ENCODE peak calls at places on chromosome 16, in seven cellular contexts. One of them, this sample, is unnamed.

GRCh38 chr16:79767597-79768280 is 167.2 kb upstream of the MAF start:
- DNase-seq in neural progenitor cell: peak; percentile 78
- DNase-seq in right atrium auricular region: no peak
- DNase-seq in A549: no peak
- DNase-seq in naive thymus-derived CD4-positive, alpha-beta T cell: no peak
- DNase-seq in body of pancreas: peak; percentile 24
- DNase-seq in HCT116: no peak
- DNase-seq in this sample: no peak

GRCh38 chr16:88649924-88650748 is 717 bp downstream of the CYBA start:
- DNase-seq in neural progenitor cell: peak; percentile 71
- DNase-seq in right atrium auricular region: peak; percentile 73
- DNase-seq in A549: no peak
- DNase-seq in naive thymus-derived CD4-positive, alpha-beta T cell: peak; percentile 47
- DNase-seq in body of pancreas: peak; percentile 47
- DNase-seq in HCT116: no peak
- DNase-seq in this sample: no peak

GRCh38 chr16:30052671-30053372 is 12.7 kb upstream of the ALDOA start:
- DNase-seq in neural progenitor cell: peak; percentile 95
- DNase-seq in right atrium auricular region: peak; percentile 95
- DNase-seq in A549: peak; percentile 94
- DNase-seq in naive thymus-derived CD4-positive, alpha-beta T cell: peak; percentile 80
- DNase-seq in body of pancreas: peak; percentile 95
- DNase-seq in HCT116: peak; percentile 85
- DNase-seq in this sample: peak; percentile 94

GRCh38 chr16:58636474-58636873 is 6.8 kb upstream of the CNOT1 start:
- DNase-seq in neural progenitor cell: no peak
- DNase-seq in right atrium auricular region: no peak
- DNase-seq in A549: no peak
- DNase-seq in naive thymus-derived CD4-positive, alpha-beta T cell: no peak
- DNase-seq in body of pancreas: no peak
- DNase-seq in HCT116: no peak
- DNase-seq in this sample: no peak

GRCh38 chr16:61926766-61927165 is 109.5 kb downstream of the CDH8 start:
- DNase-seq in neural progenitor cell: no peak
- DNase-seq in right atrium auricular region: no peak
- DNase-seq in A549: no peak
- DNase-seq in naive thymus-derived CD4-positive, alpha-beta T cell: no peak
- DNase-seq in body of pancreas: no peak
- DNase-seq in HCT116: no peak
- DNase-seq in this sample: no peak

GRCh38 chr16:1333149-1333812 is at the start of gene BAIAP3:
- DNase-seq in neural progenitor cell: peak; percentile 77
- DNase-seq in right atrium auricular region: no peak
- DNase-seq in A549: peak; percentile 46
- DNase-seq in naive thymus-derived CD4-positive, alpha-beta T cell: no peak
- DNase-seq in body of pancreas: peak; percentile 43
- DNase-seq in HCT116: no peak
- DNase-seq in this sample: no peak

GRCh38 chr16:88558457-88559442 is 11.5 kb upstream of the ZC3H18 start:
- DNase-seq in neural progenitor cell: peak; percentile 64
- DNase-seq in right atrium auricular region: peak; percentile 68
- DNase-seq in A549: peak; percentile 69
- DNase-seq in naive thymus-derived CD4-positive, alpha-beta T cell: no peak
- DNase-seq in body of pancreas: peak; percentile 89
- DNase-seq in HCT116: peak; percentile 64
- DNase-seq in this sample: no peak

GRCh38 chr16:68085259-68086071 is at the start of gene NFATC3:
- DNase-seq in neural progenitor cell: peak; percentile 99
- DNase-seq in right atrium auricular region: peak; percentile 99
- DNase-seq in A549: peak; percentile 34
- DNase-seq in naive thymus-derived CD4-positive, alpha-beta T cell: peak; percentile 97
- DNase-seq in body of pancreas: peak; percentile 99
- DNase-seq in HCT116: peak; percentile 86
- DNase-seq in this sample: no peak

GRCh38 chr16:67026570-67026969 is 2.4 kb upstream of the CBFB start:
- DNase-seq in neural progenitor cell: no peak
- DNase-seq in right atrium auricular region: peak; percentile 38
- DNase-seq in A549: no peak
- DNase-seq in naive thymus-derived CD4-positive, alpha-beta T cell: no peak
- DNase-seq in body of pancreas: no peak
- DNase-seq in HCT116: no peak
- DNase-seq in this sample: peak; percentile 52

GRCh38 chr16:1959269-1960039 is at the start of gene NDUFB10:
- DNase-seq in neural progenitor cell: peak; percentile 96
- DNase-seq in right atrium auricular region: peak; percentile 94
- DNase-seq in A549: peak; percentile 76
- DNase-seq in naive thymus-derived CD4-positive, alpha-beta T cell: peak; percentile 89
- DNase-seq in body of pancreas: peak; percentile 95
- DNase-seq in HCT116: peak; percentile 85
- DNase-seq in this sample: peak; percentile 91

GRCh38 chr16:50096791-50097190 is 31.0 kb downstream of the HEATR3 start:
- DNase-seq in neural progenitor cell: no peak
- DNase-seq in right atrium auricular region: no peak
- DNase-seq in A549: no peak
- DNase-seq in naive thymus-derived CD4-positive, alpha-beta T cell: no peak
- DNase-seq in body of pancreas: no peak
- DNase-seq in HCT116: no peak
- DNase-seq in this sample: no peak

GRCh38 chr16:50088302-50088701 is 22.5 kb downstream of the HEATR3 start:
- DNase-seq in neural progenitor cell: no peak
- DNase-seq in right atrium auricular region: no peak
- DNase-seq in A549: no peak
- DNase-seq in naive thymus-derived CD4-positive, alpha-beta T cell: no peak
- DNase-seq in body of pancreas: no peak
- DNase-seq in HCT116: no peak
- DNase-seq in this sample: no peak

DNA sequence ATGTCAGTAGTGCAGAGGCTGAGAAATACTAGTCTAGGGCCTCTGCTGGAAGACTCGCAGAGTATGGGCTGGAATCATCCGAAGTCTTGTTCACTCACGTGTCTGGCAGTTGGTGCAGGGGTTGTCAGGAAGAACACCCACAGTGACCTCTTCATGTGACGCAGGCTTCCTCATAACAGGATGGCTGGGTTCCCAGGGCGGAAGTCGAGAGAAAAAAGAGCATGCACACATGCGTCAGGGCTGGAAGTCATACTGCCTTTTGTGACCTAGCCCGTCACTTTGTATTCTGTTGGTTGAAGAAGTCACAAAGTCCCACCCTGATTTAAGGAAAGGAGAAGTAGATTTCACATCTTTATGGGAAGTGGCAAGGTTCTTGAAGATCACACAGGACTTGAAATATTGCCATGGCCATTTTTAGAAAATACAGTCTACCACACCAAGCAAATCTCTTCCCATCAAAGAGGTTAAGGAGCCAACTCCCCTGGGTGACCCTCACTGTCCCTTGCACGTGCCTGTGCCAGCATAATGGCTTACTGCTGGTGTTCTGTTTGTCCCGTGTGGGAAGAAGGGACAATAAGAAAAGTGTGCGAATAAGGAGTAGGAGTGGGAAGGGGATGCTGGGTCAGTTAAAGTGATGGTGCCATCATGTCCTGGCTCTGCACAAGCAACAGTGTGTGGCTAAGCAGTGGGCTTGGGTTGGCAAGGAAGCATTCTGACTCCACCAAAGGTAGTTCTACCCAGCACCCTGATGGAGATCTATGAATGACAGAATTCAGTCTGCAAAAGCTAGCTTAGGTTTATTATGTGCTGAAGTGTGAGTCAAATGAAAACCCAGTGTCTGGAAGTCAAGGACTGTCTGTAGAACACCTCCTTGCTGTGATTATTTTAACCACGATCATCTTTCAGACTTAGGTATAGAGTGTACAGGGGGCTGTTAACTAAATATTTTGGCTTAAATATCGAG is 28.1 kb downstream of the HEATR3 start:
- DNase-seq in neural progenitor cell: no peak
- DNase-seq in right atrium auricular region: peak; percentile 78
- DNase-seq in A549: no peak
- DNase-seq in naive thymus-derived CD4-positive, alpha-beta T cell: no peak
- DNase-seq in body of pancreas: peak; percentile 81
- DNase-seq in HCT116: no peak
- DNase-seq in this sample: no peak
- H3K27ac ChIP-seq in neural progenitor cell: no peak overlapping the region
- H3K27ac ChIP-seq in right atrium auricular region: peak overlapping the region; percentile 51
- H3K27ac ChIP-seq in A549: no peak overlapping the region
- H3K27ac ChIP-seq in naive thymus-derived CD4-positive, alpha-beta T cell: no peak overlapping the region
- H3K27ac ChIP-seq in body of pancreas: peak overlapping the region; percentile 11
- H3K27ac ChIP-seq in HCT116: no peak overlapping the region
- H3K27ac ChIP-seq in this sample: peak overlapping the region; percentile 76

GRCh38 chr16:78455861-78456260 is 356.4 kb downstream of the WWOX start:
- DNase-seq in neural progenitor cell: peak; percentile 71
- DNase-seq in right atrium auricular region: no peak
- DNase-seq in A549: no peak
- DNase-seq in naive thymus-derived CD4-positive, alpha-beta T cell: no peak
- DNase-seq in body of pancreas: no peak
- DNase-seq in HCT116: no peak
- DNase-seq in this sample: no peak
- H3K4me3 ChIP-seq in neural progenitor cell: no peak overlapping the region
- H3K4me3 ChIP-seq in right atrium auricular region: no peak overlapping the region
- H3K4me3 ChIP-seq in A549: no peak overlapping the region
- H3K4me3 ChIP-seq in naive thymus-derived CD4-positive, alpha-beta T cell: no peak overlapping the region
- H3K4me3 ChIP-seq in body of pancreas: no peak overlapping the region
- H3K4me3 ChIP-seq in HCT116: no peak overlapping the region
- H3K4me3 ChIP-seq in this sample: no peak overlapping the region

DNA sequence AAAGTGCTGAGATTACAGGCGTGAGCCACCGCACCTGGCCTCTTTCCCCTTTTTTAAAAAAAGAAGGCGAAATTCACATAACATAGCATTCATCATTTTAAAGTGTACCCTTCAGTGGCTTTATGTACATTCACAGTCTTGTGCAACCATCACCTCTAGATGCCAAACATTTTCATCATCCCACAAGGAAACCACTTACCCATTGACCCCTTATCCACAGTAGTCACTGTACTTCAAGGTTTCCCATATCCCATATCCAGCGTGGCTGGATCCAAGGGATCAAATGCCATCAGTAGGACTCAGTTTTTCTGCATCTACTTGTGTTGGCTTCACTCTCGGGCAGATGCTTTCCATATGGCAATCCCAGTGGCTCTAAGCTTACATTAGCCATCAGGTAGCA is 50.3 kb downstream of the BMERB1 start:
- DNase-seq in neural progenitor cell: no peak
- DNase-seq in right atrium auricular region: peak; percentile 4
- DNase-seq in A549: no peak
- DNase-seq in naive thymus-derived CD4-positive, alpha-beta T cell: no peak
- DNase-seq in body of pancreas: no peak
- DNase-seq in HCT116: no peak
- DNase-seq in this sample: no peak
- H3K27ac ChIP-seq in neural progenitor cell: no peak overlapping the region
- H3K27ac ChIP-seq in right atrium auricular region: no peak overlapping the region
- H3K27ac ChIP-seq in A549: peak overlapping the region; percentile 30
- H3K27ac ChIP-seq in naive thymus-derived CD4-positive, alpha-beta T cell: no peak overlapping the region
- H3K27ac ChIP-seq in body of pancreas: no peak overlapping the region
- H3K27ac ChIP-seq in HCT116: peak overlapping the region; percentile 1
- H3K27ac ChIP-seq in this sample: no peak overlapping the region

GRCh38 chr16:82636485-82636884 is 9.7 kb downstream of the CDH13 start:
- DNase-seq in neural progenitor cell: no peak
- DNase-seq in right atrium auricular region: no peak
- DNase-seq in A549: no peak
- DNase-seq in naive thymus-derived CD4-positive, alpha-beta T cell: no peak
- DNase-seq in body of pancreas: no peak
- DNase-seq in HCT116: no peak
- DNase-seq in this sample: no peak
- H3K4me3 ChIP-seq in neural progenitor cell: no peak overlapping the region
- H3K4me3 ChIP-seq in right atrium auricular region: no peak overlapping the region
- H3K4me3 ChIP-seq in A549: no peak overlapping the region
- H3K4me3 ChIP-seq in naive thymus-derived CD4-positive, alpha-beta T cell: no peak overlapping the region
- H3K4me3 ChIP-seq in body of pancreas: no peak overlapping the region
- H3K4me3 ChIP-seq in HCT116: no peak overlapping the region
- H3K4me3 ChIP-seq in this sample: no peak overlapping the region

GRCh38 chr16:65116216-65116615 is 5.6 kb downstream of the CDH11 start:
- DNase-seq in neural progenitor cell: no peak
- DNase-seq in right atrium auricular region: no peak
- DNase-seq in A549: no peak
- DNase-seq in naive thymus-derived CD4-positive, alpha-beta T cell: no peak
- DNase-seq in body of pancreas: no peak
- DNase-seq in HCT116: no peak
- DNase-seq in this sample: no peak
- H3K27ac ChIP-seq in neural progenitor cell: no peak overlapping the region
- H3K27ac ChIP-seq in right atrium auricular region: no peak overlapping the region
- H3K27ac ChIP-seq in A549: no peak overlapping the region
- H3K27ac ChIP-seq in naive thymus-derived CD4-positive, alpha-beta T cell: no peak overlapping the region
- H3K27ac ChIP-seq in body of pancreas: no peak overlapping the region
- H3K27ac ChIP-seq in HCT116: no peak overlapping the region
- H3K27ac ChIP-seq in this sample: no peak overlapping the region

GRCh38 chr16:20900299-20901067 is at the start of the genes DCUN1D3 and LYRM1:
- DNase-seq in neural progenitor cell: peak; percentile 99
- DNase-seq in right atrium auricular region: peak; percentile 99
- DNase-seq in A549: peak; percentile 96
- DNase-seq in naive thymus-derived CD4-positive, alpha-beta T cell: peak; percentile 74
- DNase-seq in body of pancreas: peak; percentile 98
- DNase-seq in HCT116: peak; percentile 98
- DNase-seq in this sample: peak; percentile 98

GRCh38 chr16:20897253-20897896 is 2.8 kb downstream of the DCUN1D3 start:
- DNase-seq in neural progenitor cell: no peak
- DNase-seq in right atrium auricular region: no peak
- DNase-seq in A549: no peak
- DNase-seq in naive thymus-derived CD4-positive, alpha-beta T cell: no peak
- DNase-seq in body of pancreas: no peak
- DNase-seq in HCT116: no peak
- DNase-seq in this sample: no peak

GRCh38 chr16:20899503-20900298 is 457 bp downstream of the DCUN1D3 start:
- DNase-seq in neural progenitor cell: no peak
- DNase-seq in right atrium auricular region: no peak
- DNase-seq in A549: no peak
- DNase-seq in naive thymus-derived CD4-positive, alpha-beta T cell: no peak
- DNase-seq in body of pancreas: peak; percentile 34
- DNase-seq in HCT116: no peak
- DNase-seq in this sample: peak; percentile 83

GRCh38 chr16:20898938-20899502 is 1.1 kb downstream of the DCUN1D3 start:
- DNase-seq in neural progenitor cell: no peak
- DNase-seq in right atrium auricular region: no peak
- DNase-seq in A549: no peak
- DNase-seq in naive thymus-derived CD4-positive, alpha-beta T cell: no peak
- DNase-seq in body of pancreas: no peak
- DNase-seq in HCT116: no peak
- DNase-seq in this sample: no peak

GRCh38 chr16:20897897-20898296 is 2.3 kb downstream of the DCUN1D3 start:
- DNase-seq in neural progenitor cell: no peak
- DNase-seq in right atrium auricular region: no peak
- DNase-seq in A549: no peak
- DNase-seq in naive thymus-derived CD4-positive, alpha-beta T cell: no peak
- DNase-seq in body of pancreas: no peak
- DNase-seq in HCT116: no peak
- DNase-seq in this sample: no peak
- H3K4me3 ChIP-seq in neural progenitor cell: peak overlapping the region; percentile 89
- H3K4me3 ChIP-seq in right atrium auricular region: no peak overlapping the region
- H3K4me3 ChIP-seq in A549: no peak overlapping the region
- H3K4me3 ChIP-seq in naive thymus-derived CD4-positive, alpha-beta T cell: no peak overlapping the region
- H3K4me3 ChIP-seq in body of pancreas: no peak overlapping the region
- H3K4me3 ChIP-seq in HCT116: no peak overlapping the region
- H3K4me3 ChIP-seq in this sample: peak overlapping the region; percentile 95

GRCh38 chr16:69119536-69119935 is 12.9 kb downstream of the CHTF8 start:
- DNase-seq in neural progenitor cell: no peak
- DNase-seq in right atrium auricular region: no peak
- DNase-seq in A549: no peak
- DNase-seq in naive thymus-derived CD4-positive, alpha-beta T cell: no peak
- DNase-seq in body of pancreas: no peak
- DNase-seq in HCT116: no peak
- DNase-seq in this sample: no peak
- H3K27ac ChIP-seq in neural progenitor cell: no peak overlapping the region
- H3K27ac ChIP-seq in right atrium auricular region: no peak overlapping the region
- H3K27ac ChIP-seq in A549: no peak overlapping the region
- H3K27ac ChIP-seq in naive thymus-derived CD4-positive, alpha-beta T cell: no peak overlapping the region
- H3K27ac ChIP-seq in body of pancreas: peak overlapping the region; percentile 48
- H3K27ac ChIP-seq in HCT116: no peak overlapping the region
- H3K27ac ChIP-seq in this sample: no peak overlapping the region